ENCODE peak calls at places on chromosomes 7 and 10, in four cellular contexts. A is mammary epithelial cell, L is cardiac muscle cell, G is lower lobe of right lung. B is an unnamed sample.
A peak's percentile ranks its signal among the peaks of the same experiment; 100 is the strongest.

GRCh38 chr7:143728333-143728862 is 29.1 kb downstream of the CTAGE6 start:
- DNase-seq in A (no peak), L (no peak), G (no peak), B (no peak)

GRCh38 chr10:125521721-125522680 is 161.0 kb downstream of the TEX36 start:
- DNase-seq in G (no peak), L (no peak), A (no peak), B (no peak)

GRCh38 chr7:65434307-65434706 is 60.7 kb downstream of the ZNF92 start:
- DNase-seq in L (no peak), G (no peak), A (no peak), B (no peak)

GRCh38 chr7:120920588-120920987 is 30.0 kb upstream of the ING3 start:
- DNase-seq in A (no peak), G (no peak), L (no peak), B (no peak)

GRCh38 chr7:43639858-43640491 is 57.1 kb downstream of the STK17A start:
- DNase-seq in A (peak; percentile 46), G (peak; percentile 63), L (peak; percentile 17), B (no peak)

GRCh38 chr7:22647451-22648257 is 79.3 kb upstream of the IL6 start:
- DNase-seq in A (peak; percentile 75), L (no peak), G (no peak), B (no peak)

GRCh38 chr7:11203224-11203623 is 229.6 kb downstream of the PHF14 start:
- DNase-seq in A (no peak), G (no peak), L (no peak), B (no peak)

GRCh38 chr7:74587435-74588126 is 69.9 kb upstream of the GTF2I start:
- DNase-seq in L (peak; percentile 93), A (peak; percentile 79), G (peak; percentile 84), B (peak; percentile 98)

GRCh38 chr10:124290095-124290795 is 128.5 kb downstream of the OAT start:
- DNase-seq in G (no peak), L (no peak), A (no peak), B (peak; percentile 71)

GRCh38 chr10:99828464-99828863 is 46.0 kb downstream of the ABCC2 start:
- DNase-seq in A (no peak), G (no peak), L (no peak), B (no peak)

GRCh38 chr7:137169282-137169698 is 174.2 kb downstream of the PTN start:
- DNase-seq in G (no peak), A (peak; percentile 29), L (peak; percentile 86), B (no peak)

GRCh38 chr10:55058800-55059199 is 257.8 kb upstream of the PCDH15 start:
- DNase-seq in A (no peak), G (no peak), L (no peak), B (no peak)

GRCh38 chr7:132846086-132846485 is 235.8 kb downstream of the CHCHD3 start:
- DNase-seq in G (no peak), A (no peak), L (no peak), B (no peak)

GRCh38 chr7:117401293-117402002 is 25.8 kb downstream of the ASZ1 start:
- DNase-seq in A (peak; percentile 6), L (no peak), G (no peak), B (no peak)

GRCh38 chr10:82982110-82982608 is 1107.2 kb downstream of the NRG3 start:
- DNase-seq in A (peak; percentile 87), G (no peak), L (no peak), B (no peak)

DNA sequence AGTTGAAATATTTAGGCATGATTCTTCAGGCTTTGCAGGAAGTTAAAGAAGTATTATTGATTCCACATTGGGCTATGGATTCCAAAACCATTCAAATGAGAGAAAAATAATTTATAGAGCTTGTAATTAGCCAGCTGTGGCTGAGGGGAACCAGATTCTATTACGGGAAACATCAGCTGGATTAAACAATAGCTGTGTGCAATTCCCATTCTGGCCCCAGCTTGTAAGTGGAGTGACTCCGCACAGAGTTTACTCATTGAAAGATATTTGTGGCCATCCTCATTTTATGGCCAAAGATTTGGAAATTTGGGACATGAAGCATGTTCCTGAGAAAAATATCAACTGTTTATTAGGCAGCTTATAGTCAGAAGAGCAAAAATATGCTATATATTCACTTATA is 76.9 kb upstream of the PHYHIPL start:
- DNase-seq in L (no peak), G (no peak), A (no peak), B (no peak)
- H3K27ac ChIP-seq in L (no peak overlapping the region), G (no peak overlapping the region), A (no peak overlapping the region), B (no peak overlapping the region)

DNA sequence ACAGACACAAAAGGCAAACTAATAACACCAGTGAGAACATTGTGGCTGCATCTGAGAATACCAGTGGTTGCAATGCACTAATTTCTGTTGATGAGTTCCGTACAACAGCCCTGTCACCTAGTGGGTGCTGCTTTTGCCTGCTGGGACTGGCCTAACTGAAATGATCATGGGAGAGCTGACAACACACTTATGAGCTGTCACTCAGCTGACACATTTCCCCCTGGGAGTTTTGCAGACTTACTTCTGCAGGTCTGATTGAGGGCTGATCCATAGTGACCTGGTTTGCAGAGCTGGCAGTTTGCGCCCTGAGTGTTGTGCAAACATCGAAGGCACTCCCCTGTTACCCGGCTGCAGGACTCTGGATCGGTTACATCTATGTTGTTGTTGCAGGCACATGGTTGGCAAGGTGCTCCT is 60.6 kb upstream of the LAMB1 start:
- DNase-seq in L (no peak), G (no peak), A (peak; percentile 73), B (no peak)
- TF ChIP-seq CTCF in L (no peak), G (no peak), A (peak; percentile 10), B (no peak)

DNA sequence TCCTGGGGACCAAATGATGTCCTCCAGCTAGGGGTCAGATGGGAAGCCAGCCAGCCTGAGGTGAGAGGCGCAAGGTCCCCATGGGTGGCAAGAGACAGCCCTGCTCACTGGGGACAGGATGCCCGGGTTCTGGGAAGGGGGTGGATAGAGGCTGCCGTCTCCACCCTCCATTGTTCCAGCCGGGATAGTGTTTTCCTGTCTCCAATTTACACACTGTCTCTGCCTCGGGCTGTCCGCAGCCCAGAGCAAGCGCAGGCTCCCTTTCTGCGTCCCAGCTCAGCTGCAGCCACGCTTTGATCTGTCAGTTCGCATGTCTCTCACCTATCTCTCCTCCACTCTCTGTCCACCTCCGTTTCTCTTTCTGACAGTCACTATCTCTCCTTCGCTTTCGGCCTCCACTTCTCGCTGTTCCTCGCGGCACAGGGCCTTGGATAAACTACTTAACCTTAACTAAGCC is 2.1 kb downstream of the EPHB4 start:
- DNase-seq in A (peak; percentile 41), L (peak; percentile 26), G (no peak), B (no peak)
- H3K27ac ChIP-seq in A (peak overlapping the region; percentile 15), L (no peak overlapping the region), G (peak overlapping the region; percentile 80), B (no peak overlapping the region)

DNA sequence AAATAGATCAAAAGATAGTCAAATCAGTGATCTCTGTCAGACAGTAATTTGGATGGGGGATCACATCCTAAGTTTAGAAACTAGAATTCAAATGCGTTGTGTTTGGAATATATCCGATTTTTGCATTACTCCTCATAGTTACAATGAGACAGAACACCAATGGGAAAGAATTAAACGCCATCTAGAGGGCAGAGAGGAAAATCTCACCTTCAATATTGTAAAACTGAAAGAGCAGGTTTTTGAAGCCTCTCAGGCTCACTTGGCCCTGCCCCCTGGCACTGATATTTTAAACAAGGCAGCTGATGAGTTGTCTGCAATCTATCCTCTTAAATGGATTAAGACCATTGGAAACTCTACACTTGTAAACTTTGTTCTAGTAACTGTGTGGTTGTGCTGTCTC is 17.7 kb downstream of the FRG2B start:
- DNase-seq in L (peak; percentile 0), A (peak; percentile 11), G (no peak), B (no peak)
- TF ChIP-seq CTCF in L (peak; percentile 43), A (peak; percentile 57), G (peak; percentile 54), B (peak; percentile 39)

GRCh38 chr10:102602272-102603045 is 41.8 kb upstream of the TRIM8 start:
- DNase-seq in A (no peak), G (no peak), L (no peak), B (peak; percentile 76)
- H3K27ac ChIP-seq in A (no peak overlapping the region), G (peak overlapping the region; percentile 74), L (peak overlapping the region; percentile 87), B (peak overlapping the region; percentile 51)

DNA sequence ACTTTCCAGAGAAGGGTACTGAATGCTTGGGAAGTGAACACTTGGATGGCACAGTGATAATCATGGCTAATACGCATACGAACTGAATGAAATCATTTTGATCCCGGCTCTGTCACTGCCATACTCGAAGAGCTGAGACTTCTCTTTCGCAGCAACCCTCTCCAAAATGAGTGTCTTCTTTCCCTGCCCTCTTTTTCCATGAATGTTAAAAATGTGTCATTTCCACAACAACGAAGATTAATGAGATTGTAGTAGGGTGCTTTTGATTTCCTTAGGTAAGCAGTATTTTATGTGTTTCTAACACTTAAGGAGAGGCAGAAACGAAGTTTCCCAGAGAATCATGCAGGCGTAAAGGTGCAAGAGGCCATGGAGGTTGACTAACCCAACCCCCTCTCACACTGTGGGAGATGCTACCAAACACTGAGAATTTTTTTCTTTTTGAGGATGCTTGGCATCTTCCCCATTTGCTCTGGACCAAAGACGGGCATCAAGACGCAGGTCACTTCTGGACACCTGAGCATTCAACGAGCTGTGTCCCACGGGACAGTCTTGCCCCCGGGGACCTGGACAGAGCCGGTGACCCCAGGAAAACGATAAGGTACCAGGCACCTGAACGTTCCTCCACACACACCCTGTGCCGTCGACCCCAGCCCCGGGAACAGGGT is 823 bp downstream of the COPG2 start:
- DNase-seq in L (peak; percentile 16), G (no peak), A (no peak), B (no peak)
- TF ChIP-seq CTCF in L (no peak), G (no peak), A (no peak), B (no peak)

GRCh38 chr10:17649836-17650235 is 5.9 kb downstream of the STAM start:
- DNase-seq in L (no peak), G (no peak), A (peak; percentile 20), B (no peak)

GRCh38 chr10:17649052-17649451 is 5.1 kb downstream of the STAM start:
- DNase-seq in L (no peak), A (no peak), G (no peak), B (no peak)

GRCh38 chr10:17652585-17652984 is 8.6 kb downstream of the STAM start:
- DNase-seq in G (no peak), L (no peak), A (peak; percentile 28), B (no peak)

GRCh38 chr10:17650416-17650815 is 6.5 kb downstream of the STAM start:
- DNase-seq in A (no peak), L (no peak), G (no peak), B (no peak)

GRCh38 chr10:17651891-17652290 is 7.9 kb downstream of the STAM start:
- DNase-seq in A (no peak), L (no peak), G (no peak), B (no peak)
- H3K27ac ChIP-seq in A (no peak overlapping the region), L (no peak overlapping the region), G (no peak overlapping the region), B (peak overlapping the region; percentile 43)

DNA sequence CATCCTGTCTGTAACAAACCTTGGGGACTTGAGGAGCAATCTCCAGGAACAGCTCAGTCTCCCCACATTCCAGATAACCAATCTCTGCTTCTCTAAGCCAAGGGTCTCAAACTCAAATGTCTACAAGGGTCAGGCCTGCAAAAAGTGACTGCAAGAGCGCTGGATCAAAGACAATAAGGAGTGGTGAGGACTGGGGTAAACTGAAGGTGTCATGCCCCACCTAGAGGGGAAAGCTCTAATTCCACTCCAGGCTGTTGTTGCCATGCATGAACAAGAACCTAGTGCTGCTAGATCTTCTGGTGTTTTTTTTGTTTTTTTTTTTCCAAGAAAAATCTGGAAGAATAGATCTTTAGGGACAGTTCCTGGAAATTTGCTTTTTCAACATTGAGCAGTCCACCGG is 117.9 kb upstream of the MACROH2A2 start:
- DNase-seq in L (no peak), A (no peak), G (no peak), B (no peak)
- TF ChIP-seq CTCF in L (peak; percentile 7), A (peak; percentile 10), G (no peak), B (no peak)